ENCODE peak calls at places on chromosomes 12 and 14, in four cellular contexts. K, M, L and Y are unnamed samples.
A peak's percentile ranks its signal among the peaks of the same experiment; 100 is the strongest.

GRCh38 chr14:35374273-35374681 is 30.3 kb downstream of the NFKBIA start:
- DNase-seq in K (peak; percentile 54), M (peak; percentile 71), L (peak; percentile 88), Y (peak; percentile 69)

GRCh38 chr12:70648191-70648590 is 11.0 kb upstream of the PTPRB start:
- DNase-seq in K (no peak), M (no peak), L (no peak), Y (no peak)

GRCh38 chr14:20610002-20610765 is 19.0 kb upstream of the RNASE12 start:
- DNase-seq in K (peak; percentile 85), L (peak; percentile 48), M (peak; percentile 82), Y (no peak)

GRCh38 chr14:82159624-82160023 is 626.0 kb upstream of the SEL1L start:
- DNase-seq in K (no peak), M (no peak), L (no peak), Y (no peak)

GRCh38 chr14:54172562-54172961 is 215.9 kb upstream of the BMP4 start:
- DNase-seq in M (no peak), L (no peak), K (no peak), Y (no peak)

GRCh38 chr12:89273525-89273924 is 78.8 kb downstream of the DUSP6 start:
- DNase-seq in L (no peak), K (no peak), M (no peak), Y (no peak)

GRCh38 chr14:92323031-92323915 is at the start of gene SLC24A4:
- DNase-seq in L (no peak), M (no peak), K (no peak), Y (no peak)

GRCh38 chr14:57960946-57961792 is 95.3 kb upstream of the SLC35F4 start:
- DNase-seq in M (no peak), K (no peak), L (no peak), Y (no peak)

GRCh38 chr12:32671930-32672785 is 6.9 kb upstream of the DNM1L start:
- DNase-seq in L (peak; percentile 67), M (no peak), K (peak; percentile 36), Y (no peak)

GRCh38 chr12:27826076-27826475 is 46.0 kb upstream of the MANSC4 start:
- DNase-seq in L (no peak), M (no peak), K (no peak), Y (no peak)

GRCh38 chr12:120225852-120226640 is 25.1 kb upstream of the RPLP0 start:
- DNase-seq in L (no peak), K (peak; percentile 83), M (peak; percentile 85), Y (no peak)

GRCh38 chr12:106601031-106601430 is 18.2 kb downstream of the RFX4 start:
- DNase-seq in M (no peak), L (no peak), K (no peak), Y (no peak)

DNA sequence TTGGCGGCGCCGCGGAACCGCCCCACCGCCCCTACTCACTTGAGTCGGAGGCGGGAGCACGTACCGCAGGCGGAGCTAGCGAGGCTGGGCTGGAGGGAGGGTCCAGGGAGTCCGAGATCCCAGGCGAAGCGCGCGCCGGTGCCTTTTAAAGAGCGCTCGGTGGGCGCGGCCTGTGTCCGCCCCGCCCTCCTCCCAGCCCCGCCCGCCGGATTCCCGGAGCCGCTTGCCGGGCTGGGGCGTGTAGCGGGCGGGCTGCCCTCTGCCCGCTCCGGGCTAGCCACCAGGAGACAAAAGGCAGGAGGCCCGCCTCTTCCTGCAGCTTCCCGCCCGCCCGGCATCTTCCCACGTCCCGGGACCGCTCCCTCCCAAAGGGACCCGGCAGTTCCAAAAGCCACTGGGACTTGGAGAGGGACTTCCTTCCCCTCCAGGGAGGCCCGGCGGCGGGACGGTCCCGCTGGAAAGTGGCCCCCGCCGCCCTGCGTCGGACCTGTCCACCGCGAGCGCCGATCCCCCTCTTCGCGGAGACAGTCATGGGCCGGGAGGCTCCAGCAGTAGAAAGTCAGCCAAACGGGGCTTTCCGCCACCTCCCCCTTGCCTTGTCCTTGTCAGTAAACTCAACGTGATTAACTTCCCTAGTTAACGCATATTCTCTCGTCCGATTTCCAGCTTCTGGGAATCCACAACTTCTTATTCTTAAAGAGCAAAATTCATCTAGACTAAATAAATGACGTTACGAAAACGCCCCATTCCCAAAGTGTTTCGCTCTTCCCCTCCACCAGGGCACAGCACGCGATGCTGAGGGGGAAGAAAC is at the start of gene CSRP2:
- DNase-seq in K (peak; percentile 88), M (peak; percentile 91), L (peak; percentile 73), Y (peak; percentile 46)
- TF ChIP-seq CTCF in K (peak; percentile 9), M (peak; percentile 18), L (peak; percentile 43), Y (no peak)

DNA sequence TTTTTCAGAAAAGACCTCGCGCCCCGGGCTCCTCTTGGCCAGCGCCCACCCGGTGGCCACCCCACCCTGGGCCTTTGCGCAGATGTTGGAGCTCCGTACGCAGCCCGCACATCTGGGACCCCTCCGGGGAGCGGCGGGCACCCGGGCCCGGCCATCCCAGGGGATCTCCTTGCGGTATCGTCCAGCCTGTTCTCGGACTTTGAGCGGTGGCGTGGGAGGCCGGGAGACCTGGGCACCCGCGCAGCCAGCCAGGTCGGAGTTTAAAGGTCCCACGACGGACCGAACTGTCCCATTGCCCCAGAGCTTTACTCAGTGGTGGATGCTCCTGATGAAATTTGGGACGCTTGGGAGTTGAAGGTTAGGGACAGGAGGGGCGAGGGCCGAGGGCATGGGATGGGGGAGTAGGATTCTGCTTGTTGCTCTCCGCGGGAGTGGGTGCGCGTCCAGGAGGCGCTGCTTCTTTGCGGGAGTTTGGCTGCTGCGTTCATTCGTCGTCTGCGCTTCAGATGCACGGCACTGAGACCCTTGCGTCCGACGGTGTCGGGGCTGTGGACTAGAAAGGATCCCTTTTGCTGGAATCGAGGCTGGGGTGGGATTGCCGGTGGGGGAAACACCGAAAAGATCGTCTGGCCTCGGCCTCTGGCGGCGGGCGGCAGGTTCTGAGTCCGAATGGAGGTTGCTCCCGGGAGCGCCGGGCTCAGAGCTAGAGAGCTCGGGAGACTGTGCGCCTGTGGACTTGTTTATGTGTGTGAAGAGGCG is 1.4 kb downstream of the NTF3 start:
- DNase-seq in M (no peak), K (no peak), L (no peak), Y (no peak)
- TF ChIP-seq CTCF in M (no peak), K (no peak), L (peak; percentile 26), Y (no peak)

DNA sequence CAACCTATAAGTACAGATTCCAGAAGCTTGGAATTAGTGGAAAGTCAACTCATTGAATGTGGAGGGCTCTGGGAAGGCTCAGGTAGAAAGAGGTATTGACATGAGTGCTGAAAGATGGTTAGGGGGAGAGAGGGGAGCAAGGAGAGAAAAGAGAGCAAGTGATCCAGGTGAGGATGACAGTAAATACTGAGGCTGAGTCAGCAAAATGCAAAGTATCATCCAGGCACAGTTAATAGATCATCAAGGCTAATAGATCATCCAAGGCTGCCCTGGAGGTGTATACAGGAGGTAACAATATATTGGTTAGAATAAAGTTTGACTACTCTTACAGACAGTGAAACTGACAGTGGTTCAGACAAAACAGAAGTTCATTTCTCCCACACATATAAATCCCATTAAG is 100.5 kb downstream of the TBX5 start:
- DNase-seq in M (no peak), K (no peak), L (no peak), Y (no peak)
- TF ChIP-seq CTCF in M (no peak), K (no peak), L (no peak), Y (no peak)

GRCh38 chr12:20507061-20507460 is 138.7 kb downstream of the PDE3A start:
- DNase-seq in M (no peak), L (no peak), K (no peak), Y (no peak)
- TF ChIP-seq CTCF in M (no peak), L (no peak), K (no peak), Y (no peak)

DNA sequence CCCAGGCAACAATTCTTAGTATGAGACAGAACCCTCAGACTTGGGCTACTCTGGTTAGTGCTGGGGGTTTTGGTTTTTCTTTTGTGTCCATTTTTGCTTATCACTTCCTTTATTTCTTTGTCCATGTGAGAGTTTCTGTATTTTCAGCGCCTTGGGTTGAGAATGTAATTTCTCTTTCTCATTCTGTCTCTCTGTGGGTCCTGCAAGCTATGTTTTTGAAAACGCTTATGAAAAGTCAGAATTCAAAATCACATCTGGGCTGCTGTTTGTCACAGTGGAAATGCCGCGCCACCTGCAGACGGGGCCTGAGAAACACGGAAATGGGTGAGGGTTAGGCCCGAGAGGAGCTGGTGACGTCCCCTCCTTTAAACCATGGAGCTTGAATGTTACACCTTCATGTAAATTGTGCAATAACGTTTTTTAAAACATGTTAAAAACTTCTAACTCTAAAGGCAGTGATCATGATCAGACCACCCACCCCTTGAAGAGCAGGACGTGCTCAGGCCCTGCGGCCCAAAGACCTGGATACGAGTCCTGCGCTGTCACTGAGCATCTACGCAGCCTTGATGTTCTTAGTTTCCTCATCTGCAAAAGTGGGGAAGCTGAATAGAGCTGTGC is 26.1 kb downstream of the JDP2 start:
- DNase-seq in K (no peak), M (no peak), L (no peak), Y (no peak)
- TF ChIP-seq CTCF in K (no peak), M (no peak), L (no peak), Y (no peak)

DNA sequence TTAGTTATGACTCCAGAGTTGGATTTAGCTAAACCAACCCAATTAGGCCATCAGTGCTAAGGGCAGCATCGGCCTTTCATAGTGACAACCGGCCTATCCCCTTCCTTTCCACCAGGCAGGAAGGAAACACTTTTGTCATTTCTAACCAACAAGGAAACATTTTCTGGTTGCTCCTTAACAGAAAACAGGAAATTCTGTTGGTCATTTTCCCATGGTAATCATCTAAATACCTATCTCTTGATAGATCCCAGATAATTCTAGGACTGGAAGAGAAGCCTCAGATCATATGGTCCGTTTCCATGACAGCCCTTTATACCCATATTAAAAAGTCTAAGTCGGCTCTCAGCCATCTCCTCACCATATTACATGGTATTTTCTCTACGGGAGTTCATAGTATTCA is 79.2 kb upstream of the USP44 start:
- DNase-seq in M (no peak), K (no peak), L (no peak), Y (no peak)
- TF ChIP-seq CTCF in M (no peak), K (no peak), L (no peak), Y (no peak)

GRCh38 chr12:29314421-29314820 is 66.6 kb downstream of the ERGIC2 start:
- DNase-seq in M (no peak), L (no peak), K (no peak), Y (no peak)

GRCh38 chr12:29306682-29307081 is 74.3 kb downstream of the ERGIC2 start:
- DNase-seq in L (no peak), K (no peak), M (no peak), Y (no peak)

GRCh38 chr12:29310899-29311298 is 70.1 kb downstream of the ERGIC2 start:
- DNase-seq in M (no peak), L (no peak), K (no peak), Y (no peak)

GRCh38 chr12:29306267-29306666 is 74.7 kb downstream of the ERGIC2 start:
- DNase-seq in L (no peak), K (no peak), M (no peak), Y (no peak)

DNA sequence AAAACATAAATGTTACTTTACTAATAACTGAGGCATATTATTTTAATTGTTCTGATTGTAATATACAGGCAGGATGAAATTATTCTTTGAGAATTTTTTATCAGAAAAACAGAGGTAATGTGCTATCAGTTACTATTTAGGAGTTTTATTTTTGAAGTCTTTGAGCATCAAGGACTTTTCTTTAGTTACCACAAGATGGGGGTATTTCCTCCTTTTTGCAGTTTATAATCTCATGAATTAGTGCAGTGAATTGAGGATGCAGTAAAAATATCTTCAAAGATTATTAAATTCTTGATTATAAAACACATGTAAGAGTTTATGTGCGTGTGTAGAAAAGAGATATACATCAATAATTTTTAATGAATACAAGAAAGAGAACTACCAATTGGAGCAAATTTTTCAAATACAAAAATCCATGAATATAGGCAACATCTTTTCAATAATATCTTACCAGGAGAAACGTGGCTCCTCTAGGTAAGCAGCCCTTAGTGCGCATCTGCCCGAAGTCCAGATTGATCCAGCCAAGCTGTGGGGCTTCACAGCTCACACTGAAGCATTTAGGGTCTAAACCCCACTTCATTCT is 71.6 kb downstream of the ERGIC2 start:
- DNase-seq in K (no peak), L (no peak), M (no peak), Y (no peak)
- TF ChIP-seq CTCF in K (no peak), L (peak; percentile 57), M (no peak), Y (peak; percentile 49)